ENCODE peak calls at places on chromosomes 2 and 18, in seven cellular contexts. One of them, this sample, is unnamed.

GRCh38 chr2:2640371-2640770 is 309.3 kb upstream of the MYT1L start:
- DNase-seq in memory B cell: no peak
- DNase-seq in pulmonary artery endothelial cell: no peak
- DNase-seq in activated naive CD4-positive, alpha-beta T cell treated with Interleukin-2 at 50 U/mL for 16 hours: no peak
- DNase-seq in RWPE2: no peak
- DNase-seq in T-cell: no peak
- DNase-seq in stomach: no peak
- DNase-seq in this sample: peak

GRCh38 chr2:43818761-43819160 is 19.9 kb downstream of the ABCG5 start:
- DNase-seq in memory B cell: no peak
- DNase-seq in pulmonary artery endothelial cell: peak
- DNase-seq in activated naive CD4-positive, alpha-beta T cell treated with Interleukin-2 at 50 U/mL for 16 hours: no peak
- DNase-seq in RWPE2: no peak
- DNase-seq in T-cell: no peak
- DNase-seq in stomach: peak
- DNase-seq in this sample: no peak

GRCh38 chr2:2148776-2149175 is 182.3 kb downstream of the MYT1L start:
- DNase-seq in memory B cell: no peak
- DNase-seq in pulmonary artery endothelial cell: no peak
- DNase-seq in activated naive CD4-positive, alpha-beta T cell treated with Interleukin-2 at 50 U/mL for 16 hours: no peak
- DNase-seq in RWPE2: no peak
- DNase-seq in T-cell: no peak
- DNase-seq in stomach: no peak
- DNase-seq in this sample: no peak

GRCh38 chr2:204544961-204545860 is at the start of gene PARD3B:
- DNase-seq in memory B cell: no peak
- DNase-seq in pulmonary artery endothelial cell: peak
- DNase-seq in activated naive CD4-positive, alpha-beta T cell treated with Interleukin-2 at 50 U/mL for 16 hours: peak
- DNase-seq in RWPE2: no peak
- DNase-seq in T-cell: no peak
- DNase-seq in stomach: peak
- DNase-seq in this sample: peak

GRCh38 chr2:20291106-20291564 is 59.5 kb downstream of the PUM2 start:
- DNase-seq in memory B cell: no peak
- DNase-seq in pulmonary artery endothelial cell: peak
- DNase-seq in activated naive CD4-positive, alpha-beta T cell treated with Interleukin-2 at 50 U/mL for 16 hours: no peak
- DNase-seq in RWPE2: no peak
- DNase-seq in T-cell: no peak
- DNase-seq in stomach: peak
- DNase-seq in this sample: no peak

GRCh38 chr2:8003462-8004075 is 678.3 kb upstream of the ID2 start:
- DNase-seq in memory B cell: no peak
- DNase-seq in pulmonary artery endothelial cell: no peak
- DNase-seq in activated naive CD4-positive, alpha-beta T cell treated with Interleukin-2 at 50 U/mL for 16 hours: no peak
- DNase-seq in RWPE2: no peak
- DNase-seq in T-cell: no peak
- DNase-seq in stomach: no peak
- DNase-seq in this sample: peak

GRCh38 chr2:111176388-111176787 is 55.7 kb downstream of the BCL2L11 start:
- DNase-seq in memory B cell: no peak
- DNase-seq in pulmonary artery endothelial cell: no peak
- DNase-seq in activated naive CD4-positive, alpha-beta T cell treated with Interleukin-2 at 50 U/mL for 16 hours: no peak
- DNase-seq in RWPE2: no peak
- DNase-seq in T-cell: no peak
- DNase-seq in stomach: peak
- DNase-seq in this sample: no peak

GRCh38 chr2:165008916-165009315 is 53.6 kb upstream of the SLC38A11 start:
- DNase-seq in memory B cell: no peak
- DNase-seq in pulmonary artery endothelial cell: no peak
- DNase-seq in activated naive CD4-positive, alpha-beta T cell treated with Interleukin-2 at 50 U/mL for 16 hours: no peak
- DNase-seq in RWPE2: no peak
- DNase-seq in T-cell: no peak
- DNase-seq in stomach: no peak
- DNase-seq in this sample: no peak

GRCh38 chr2:162524192-162524591 is 180.3 kb downstream of the GCA start:
- DNase-seq in memory B cell: no peak
- DNase-seq in pulmonary artery endothelial cell: no peak
- DNase-seq in activated naive CD4-positive, alpha-beta T cell treated with Interleukin-2 at 50 U/mL for 16 hours: no peak
- DNase-seq in RWPE2: no peak
- DNase-seq in T-cell: no peak
- DNase-seq in stomach: no peak
- DNase-seq in this sample: no peak

GRCh38 chr2:85945576-85945975 is 56.8 kb upstream of the ST3GAL5 start:
- DNase-seq in memory B cell: no peak
- DNase-seq in pulmonary artery endothelial cell: no peak
- DNase-seq in activated naive CD4-positive, alpha-beta T cell treated with Interleukin-2 at 50 U/mL for 16 hours: no peak
- DNase-seq in RWPE2: no peak
- DNase-seq in T-cell: no peak
- DNase-seq in stomach: no peak
- DNase-seq in this sample: no peak

GRCh38 chr2:174792309-174793025 is 28.2 kb upstream of the CHRNA1 start:
- DNase-seq in memory B cell: no peak
- DNase-seq in pulmonary artery endothelial cell: no peak
- DNase-seq in activated naive CD4-positive, alpha-beta T cell treated with Interleukin-2 at 50 U/mL for 16 hours: no peak
- DNase-seq in RWPE2: no peak
- DNase-seq in T-cell: no peak
- DNase-seq in stomach: no peak
- DNase-seq in this sample: no peak

GRCh38 chr2:6958616-6959235 is 41.5 kb downstream of the RNF144A start:
- DNase-seq in memory B cell: no peak
- DNase-seq in pulmonary artery endothelial cell: no peak
- DNase-seq in activated naive CD4-positive, alpha-beta T cell treated with Interleukin-2 at 50 U/mL for 16 hours: no peak
- DNase-seq in RWPE2: no peak
- DNase-seq in T-cell: no peak
- DNase-seq in stomach: no peak
- DNase-seq in this sample: no peak

GRCh38 chr2:73415906-73416305 is 30.3 kb downstream of the ALMS1 start:
- DNase-seq in memory B cell: no peak
- DNase-seq in pulmonary artery endothelial cell: no peak
- DNase-seq in activated naive CD4-positive, alpha-beta T cell treated with Interleukin-2 at 50 U/mL for 16 hours: no peak
- DNase-seq in RWPE2: no peak
- DNase-seq in T-cell: no peak
- DNase-seq in stomach: no peak
- DNase-seq in this sample: no peak

GRCh38 chr2:120434487-120434886 is 88.6 kb downstream of the INHBB start:
- DNase-seq in memory B cell: no peak
- DNase-seq in pulmonary artery endothelial cell: no peak
- DNase-seq in activated naive CD4-positive, alpha-beta T cell treated with Interleukin-2 at 50 U/mL for 16 hours: no peak
- DNase-seq in RWPE2: no peak
- DNase-seq in T-cell: no peak
- DNase-seq in stomach: no peak
- DNase-seq in this sample: peak

GRCh38 chr2:64681479-64681967 is 27.8 kb upstream of the SERTAD2 start:
- DNase-seq in memory B cell: no peak
- DNase-seq in pulmonary artery endothelial cell: no peak
- DNase-seq in activated naive CD4-positive, alpha-beta T cell treated with Interleukin-2 at 50 U/mL for 16 hours: no peak
- DNase-seq in RWPE2: no peak
- DNase-seq in T-cell: no peak
- DNase-seq in stomach: no peak
- DNase-seq in this sample: no peak

GRCh38 chr18:39485696-39486095 is 1920.1 kb upstream of the CELF4 start:
- DNase-seq in memory B cell: no peak
- DNase-seq in pulmonary artery endothelial cell: no peak
- DNase-seq in activated naive CD4-positive, alpha-beta T cell treated with Interleukin-2 at 50 U/mL for 16 hours: no peak
- DNase-seq in RWPE2: no peak
- DNase-seq in T-cell: no peak
- DNase-seq in stomach: no peak
- DNase-seq in this sample: no peak

GRCh38 chr2:45986509-45986908 is 310.7 kb upstream of the EPAS1 start:
- DNase-seq in memory B cell: no peak
- DNase-seq in pulmonary artery endothelial cell: no peak
- DNase-seq in activated naive CD4-positive, alpha-beta T cell treated with Interleukin-2 at 50 U/mL for 16 hours: no peak
- DNase-seq in RWPE2: no peak
- DNase-seq in T-cell: no peak
- DNase-seq in stomach: no peak
- DNase-seq in this sample: no peak

GRCh38 chr18:11553098-11553940 is 56.1 kb upstream of the SLC35G4 start:
- DNase-seq in memory B cell: peak
- DNase-seq in pulmonary artery endothelial cell: peak
- DNase-seq in activated naive CD4-positive, alpha-beta T cell treated with Interleukin-2 at 50 U/mL for 16 hours: peak
- DNase-seq in RWPE2: no peak
- DNase-seq in T-cell: no peak
- DNase-seq in stomach: no peak
- DNase-seq in this sample: no peak

GRCh38 chr2:1068832-1069231 is 118.2 kb downstream of the SNTG2 start:
- DNase-seq in memory B cell: no peak
- DNase-seq in pulmonary artery endothelial cell: no peak
- DNase-seq in activated naive CD4-positive, alpha-beta T cell treated with Interleukin-2 at 50 U/mL for 16 hours: no peak
- DNase-seq in RWPE2: no peak
- DNase-seq in T-cell: no peak
- DNase-seq in stomach: no peak
- DNase-seq in this sample: no peak

GRCh38 chr2:81068144-81068543 is 763.6 kb upstream of the LRRTM1 start:
- DNase-seq in memory B cell: no peak
- DNase-seq in pulmonary artery endothelial cell: no peak
- DNase-seq in activated naive CD4-positive, alpha-beta T cell treated with Interleukin-2 at 50 U/mL for 16 hours: no peak
- DNase-seq in RWPE2: no peak
- DNase-seq in T-cell: no peak
- DNase-seq in stomach: no peak
- DNase-seq in this sample: no peak

GRCh38 chr2:202172439-202173191 is 65.8 kb downstream of the SUMO1 start:
- DNase-seq in memory B cell: no peak
- DNase-seq in pulmonary artery endothelial cell: no peak
- DNase-seq in activated naive CD4-positive, alpha-beta T cell treated with Interleukin-2 at 50 U/mL for 16 hours: peak
- DNase-seq in RWPE2: no peak
- DNase-seq in T-cell: no peak
- DNase-seq in stomach: no peak
- DNase-seq in this sample: no peak

GRCh38 chr2:29923110-29923721 is 1.8 kb upstream of the ALK start:
- DNase-seq in memory B cell: peak
- DNase-seq in pulmonary artery endothelial cell: peak
- DNase-seq in activated naive CD4-positive, alpha-beta T cell treated with Interleukin-2 at 50 U/mL for 16 hours: peak
- DNase-seq in RWPE2: no peak
- DNase-seq in T-cell: no peak
- DNase-seq in stomach: peak
- DNase-seq in this sample: peak

GRCh38 chr2:151150325-151150724 is 111.3 kb downstream of the RBM43 start:
- DNase-seq in memory B cell: no peak
- DNase-seq in pulmonary artery endothelial cell: no peak
- DNase-seq in activated naive CD4-positive, alpha-beta T cell treated with Interleukin-2 at 50 U/mL for 16 hours: no peak
- DNase-seq in RWPE2: no peak
- DNase-seq in T-cell: no peak
- DNase-seq in stomach: no peak
- DNase-seq in this sample: no peak

GRCh38 chr18:61887838-61888237 is 5.0 kb downstream of the RNF152 start:
- DNase-seq in memory B cell: no peak
- DNase-seq in pulmonary artery endothelial cell: no peak
- DNase-seq in activated naive CD4-positive, alpha-beta T cell treated with Interleukin-2 at 50 U/mL for 16 hours: no peak
- DNase-seq in RWPE2: no peak
- DNase-seq in T-cell: no peak
- DNase-seq in stomach: no peak
- DNase-seq in this sample: no peak

GRCh38 chr2:151973013-151973900 is 125.6 kb downstream of the CACNB4 start:
- DNase-seq in memory B cell: no peak
- DNase-seq in pulmonary artery endothelial cell: no peak
- DNase-seq in activated naive CD4-positive, alpha-beta T cell treated with Interleukin-2 at 50 U/mL for 16 hours: no peak
- DNase-seq in RWPE2: no peak
- DNase-seq in T-cell: no peak
- DNase-seq in stomach: no peak
- DNase-seq in this sample: no peak

GRCh38 chr18:78069784-78070664 is 820.4 kb downstream of the GALR1 start:
- DNase-seq in memory B cell: no peak
- DNase-seq in pulmonary artery endothelial cell: no peak
- DNase-seq in activated naive CD4-positive, alpha-beta T cell treated with Interleukin-2 at 50 U/mL for 16 hours: no peak
- DNase-seq in RWPE2: no peak
- DNase-seq in T-cell: no peak
- DNase-seq in stomach: no peak
- DNase-seq in this sample: peak

GRCh38 chr2:170369228-170369627 is 191.3 kb downstream of the MYO3B start:
- DNase-seq in memory B cell: no peak
- DNase-seq in pulmonary artery endothelial cell: no peak
- DNase-seq in activated naive CD4-positive, alpha-beta T cell treated with Interleukin-2 at 50 U/mL for 16 hours: no peak
- DNase-seq in RWPE2: no peak
- DNase-seq in T-cell: no peak
- DNase-seq in stomach: no peak
- DNase-seq in this sample: no peak

This sample was measured in sigmoid colon.